ENCODE peak calls at places on chromosome 22, in six cellular contexts. T, Q, N, K, B and I are unnamed samples.
A peak's percentile ranks its signal among the peaks of the same experiment; 100 is the strongest.

GRCh38 chr22:36938028-36938425 is 24.6 kb downstream of the CSF2RB start:
- DNase-seq in T (peak; percentile 18), Q (no peak), N (no peak), K (peak; percentile 72), B (no peak), I (no peak)

GRCh38 chr22:31926969-31927368 is 17.4 kb upstream of the YWHAH start:
- DNase-seq in T (no peak), Q (no peak), N (no peak), K (peak; percentile 27), B (no peak), I (no peak)

GRCh38 chr22:23240639-23241389 is 60.5 kb downstream of the BCR start:
- DNase-seq in T (peak; percentile 33), Q (no peak), N (no peak), K (no peak), B (no peak), I (no peak)

GRCh38 chr22:35631597-35631996 is 14.5 kb upstream of the MB start:
- DNase-seq in T (peak; percentile 62), Q (peak; percentile 64), N (no peak), K (peak; percentile 58), B (peak; percentile 82), I (peak; percentile 44)

GRCh38 chr22:23233084-23233501 is 52.8 kb downstream of the BCR start:
- DNase-seq in T (no peak), Q (no peak), N (no peak), K (no peak), B (no peak), I (no peak)

GRCh38 chr22:21764038-21764804 is 28.6 kb upstream of the YPEL1 start:
- DNase-seq in T (no peak), Q (no peak), N (no peak), K (no peak), B (no peak), I (no peak)

GRCh38 chr22:37273126-37273845 is 9.0 kb upstream of the CYTH4 start:
- DNase-seq in T (no peak), Q (no peak), N (peak; percentile 40), K (no peak), B (no peak), I (peak; percentile 66)

GRCh38 chr22:21802056-21802455 is 65.4 kb downstream of the MAPK1 start:
- DNase-seq in T (no peak), Q (no peak), N (no peak), K (no peak), B (no peak), I (no peak)

GRCh38 chr22:38623357-38623756 is 32.8 kb downstream of the FAM227A start:
- DNase-seq in T (no peak), Q (no peak), N (no peak), K (no peak), B (no peak), I (no peak)

GRCh38 chr22:50606126-50606525 is 5.5 kb downstream of the MAPK8IP2 start:
- DNase-seq in T (no peak), Q (no peak), N (no peak), K (peak; percentile 38), B (no peak), I (peak; percentile 37)

GRCh38 chr22:33598821-33599220 is 321.5 kb downstream of the LARGE1 start:
- DNase-seq in T (no peak), Q (no peak), N (no peak), K (no peak), B (no peak), I (no peak)

GRCh38 chr22:38699784-38700183 is 959 bp downstream of the JOSD1 start:
- DNase-seq in T (no peak), Q (no peak), N (no peak), K (no peak), B (no peak), I (no peak)

GRCh38 chr22:21710156-21710555 is 25.4 kb downstream of the YPEL1 start:
- DNase-seq in T (no peak), Q (no peak), N (no peak), K (no peak), B (no peak), I (no peak)

DNA sequence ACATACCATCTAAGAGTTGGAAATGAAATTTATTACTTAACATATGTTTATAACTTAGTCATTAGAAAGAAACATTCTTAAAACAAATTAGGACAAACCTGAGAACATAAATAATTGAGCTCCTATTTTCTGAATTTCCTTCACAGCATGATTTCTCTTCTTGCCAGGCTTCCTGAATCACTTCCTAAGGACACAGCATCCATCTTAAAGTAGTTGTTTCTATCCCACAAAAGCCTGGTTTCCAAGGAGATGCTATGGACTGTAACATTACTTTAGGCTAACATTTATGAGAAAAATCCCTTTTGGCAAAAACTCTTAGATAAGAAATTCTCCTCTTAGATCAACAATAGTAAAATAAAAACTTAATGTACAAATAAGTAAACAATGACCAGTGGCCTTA is 74.7 kb downstream of the TTC28 start:
- DNase-seq in T (no peak), Q (no peak), N (peak; percentile 41), K (no peak), B (no peak), I (no peak)
- TF ChIP-seq CTCF in T (no peak), Q (no peak), N (no peak), K (no peak), B (no peak), I (no peak)

GRCh38 chr22:30485362-30485988 is 13.7 kb upstream of the SEC14L3 start:
- DNase-seq in T (peak; percentile 71), Q (no peak), N (peak; percentile 3), K (no peak), B (peak; percentile 85), I (peak; percentile 94)
- TF ChIP-seq CTCF in T (peak; percentile 95), Q (peak; percentile 95), N (peak; percentile 89), K (peak; percentile 88), B (peak; percentile 96), I (peak; percentile 88)

GRCh38 chr22:42879371-42880021 is 22.4 kb upstream of the ARFGAP3 start:
- DNase-seq in T (no peak), Q (no peak), N (no peak), K (no peak), B (no peak), I (no peak)

GRCh38 chr22:42881982-42882656 is 25.0 kb upstream of the ARFGAP3 start:
- DNase-seq in T (no peak), Q (no peak), N (no peak), K (no peak), B (peak; percentile 83), I (no peak)

GRCh38 chr22:42881298-42881697 is 24.2 kb upstream of the ARFGAP3 start:
- DNase-seq in T (no peak), Q (no peak), N (no peak), K (no peak), B (no peak), I (no peak)

GRCh38 chr22:42878561-42879305 is 21.7 kb upstream of the ARFGAP3 start:
- DNase-seq in T (no peak), Q (no peak), N (no peak), K (no peak), B (no peak), I (no peak)

GRCh38 chr22:42880815-42881214 is 23.7 kb upstream of the ARFGAP3 start:
- DNase-seq in T (no peak), Q (no peak), N (no peak), K (no peak), B (no peak), I (no peak)
- TF ChIP-seq CTCF in T (no peak), Q (no peak), N (peak; percentile 11), K (no peak), B (no peak), I (peak; percentile 17)

GRCh38 chr22:19807914-19808872 is 46.5 kb downstream of the GNB1L start:
- DNase-seq in T (no peak), Q (peak; percentile 48), N (no peak), K (peak; percentile 65), B (no peak), I (no peak)
- TF ChIP-seq CTCF in T (no peak), Q (no peak), N (no peak), K (no peak), B (no peak), I (no peak)

DNA sequence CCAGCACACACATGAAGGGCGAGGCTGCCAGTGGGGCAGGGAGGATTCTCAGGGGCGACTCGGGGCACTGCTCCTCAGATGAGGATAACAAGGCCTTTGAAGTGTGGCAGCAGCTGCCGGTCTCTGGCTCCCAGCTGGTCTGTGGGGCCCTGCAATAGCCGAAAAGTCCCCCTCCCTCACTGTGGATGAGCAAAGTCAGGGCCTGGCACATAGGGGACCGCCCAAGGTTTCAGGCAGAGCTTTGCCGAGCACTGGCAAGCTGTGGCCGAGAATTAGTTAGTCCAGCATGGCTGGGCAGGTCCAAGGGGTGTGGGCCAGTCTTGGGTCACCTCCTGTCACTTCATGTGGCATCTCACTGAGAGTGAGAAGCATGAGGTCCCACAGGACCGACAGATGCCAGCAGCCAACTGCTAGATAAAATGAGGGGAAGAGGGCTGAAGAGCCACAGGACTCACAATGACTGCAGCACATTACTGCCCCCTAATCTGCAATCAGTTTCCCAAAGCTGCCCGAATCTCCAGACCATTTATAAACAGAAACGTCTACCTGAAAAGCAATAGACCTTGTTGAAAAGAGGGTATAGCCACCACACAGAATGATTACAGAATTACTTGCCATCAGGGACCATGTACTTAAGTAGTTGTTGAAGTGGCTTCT is 12.5 kb upstream of the TEF start:
- DNase-seq in T (no peak), Q (no peak), N (no peak), K (peak; percentile 72), B (no peak), I (no peak)
- TF ChIP-seq CTCF in T (no peak), Q (no peak), N (no peak), K (no peak), B (no peak), I (no peak)

DNA sequence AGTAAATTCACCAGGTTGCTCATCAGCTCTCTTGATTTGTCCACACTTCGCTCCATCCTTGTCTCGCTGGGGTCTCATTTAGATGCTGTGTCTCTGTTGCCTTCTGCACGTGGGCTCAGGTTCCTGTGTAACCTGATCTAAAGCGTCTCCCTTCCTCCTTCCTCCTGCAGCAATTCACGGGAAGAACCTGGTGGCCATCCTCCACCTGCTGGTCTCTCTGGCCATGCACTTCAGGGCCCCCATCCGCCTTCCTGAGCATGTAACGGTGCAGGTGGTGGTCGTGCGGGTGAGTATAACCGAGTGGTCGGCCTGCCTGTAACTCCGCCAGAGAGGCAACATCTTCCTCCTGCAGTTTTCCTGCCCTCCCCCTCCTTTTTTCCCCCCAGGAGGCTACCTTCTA is 48.0 kb upstream of the PARVG start:
- DNase-seq in T (no peak), Q (no peak), N (no peak), K (peak; percentile 21), B (no peak), I (no peak)
- TF ChIP-seq CTCF in T (no peak), Q (no peak), N (no peak), K (no peak), B (no peak), I (no peak)

DNA sequence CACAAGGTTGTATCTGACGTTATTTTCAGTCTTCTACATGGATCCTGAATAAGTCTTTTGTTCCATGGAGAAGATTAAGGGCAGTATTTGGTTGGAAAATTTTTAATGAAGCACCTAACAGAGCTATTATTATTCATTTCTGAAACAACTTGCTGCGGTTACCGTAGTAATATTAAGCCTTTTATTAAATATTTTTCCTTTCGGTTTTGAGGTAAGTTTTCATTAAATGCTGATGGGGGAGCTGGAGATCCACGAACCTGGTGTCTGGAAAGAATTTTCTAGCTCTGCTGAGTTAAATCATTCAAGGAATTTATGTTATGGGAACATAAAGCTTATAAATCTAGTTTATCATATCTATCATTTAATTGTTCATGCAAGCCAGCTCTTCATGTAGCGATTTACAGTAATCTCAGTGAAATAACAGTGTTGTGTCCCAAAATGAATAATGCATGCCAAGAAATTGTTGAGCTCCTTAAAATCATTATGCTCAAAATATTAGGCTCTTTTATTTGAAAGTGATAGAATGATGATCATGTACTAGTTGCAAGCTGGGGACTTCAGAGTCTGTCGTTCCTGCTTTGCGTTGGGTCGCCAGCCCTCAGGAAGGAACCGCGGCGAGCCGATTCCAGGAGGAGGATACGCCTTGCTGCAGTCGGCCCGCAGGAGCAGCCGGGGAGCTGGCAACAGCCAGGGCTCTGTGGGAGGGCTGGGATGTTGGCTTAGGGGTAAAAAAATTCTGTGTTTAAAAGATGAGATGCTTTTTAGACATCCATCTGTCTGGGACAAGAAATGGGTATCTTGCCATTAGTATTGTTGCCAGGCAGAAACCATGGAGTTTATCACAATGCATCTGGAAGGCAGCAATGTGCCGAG is 83.1 kb downstream of the TBC1D22A start:
- DNase-seq in T (no peak), Q (no peak), N (peak; percentile 67), K (no peak), B (peak; percentile 36), I (no peak)
- TF ChIP-seq CTCF in T (peak; percentile 23), Q (peak; percentile 4), N (peak; percentile 55), K (peak; percentile 15), B (no peak), I (no peak)